ENCODE peak calls at places on chromosomes 3 and 15, in six cellular contexts. I, U, F, N, H and K are unnamed samples.

GRCh38 chr3:181725033-181725775 is 13.5 kb downstream of the SOX2 start:
- DNase-seq in N (no peak), F (no peak), I (no peak), H (no peak), U (no peak), K (no peak)

GRCh38 chr3:186643493-186643892 is 3.3 kb downstream of the FETUB start:
- DNase-seq in F (no peak), H (no peak), I (no peak), N (no peak), U (no peak), K (no peak)

GRCh38 chr3:9311265-9311664 is 51.6 kb upstream of the THUMPD3 start:
- DNase-seq in F (no peak), N (no peak), U (no peak), H (no peak), I (no peak), K (no peak)

GRCh38 chr3:195097331-195098255 is 173.4 kb downstream of the XXYLT1 start:
- DNase-seq in I (no peak), H (no peak), F (no peak), U (no peak), N (no peak), K (no peak)

GRCh38 chr3:183046883-183047282 is 52.4 kb downstream of the MCCC1 start:
- DNase-seq in N (no peak), U (no peak), F (no peak), I (no peak), H (no peak), K (no peak)

GRCh38 chr3:33722626-33723370 is 4.7 kb upstream of the CLASP2 start:
- DNase-seq in F (no peak), U (no peak), H (no peak), I (no peak), N (peak; percentile 17), K (no peak)

GRCh38 chr3:100525753-100526612 is 33.6 kb downstream of the TMEM45A start:
- DNase-seq in N (peak; percentile 94), U (no peak), H (peak; percentile 89), F (no peak), I (no peak), K (no peak)

GRCh38 chr3:13667330-13667729 is 118.4 kb downstream of the FBLN2 start:
- DNase-seq in F (no peak), N (no peak), H (no peak), I (no peak), U (no peak), K (no peak)

GRCh38 chr15:58243083-58243482 is 104.9 kb downstream of the AQP9 start:
- DNase-seq in N (no peak), F (no peak), H (no peak), U (no peak), I (no peak), K (no peak)

GRCh38 chr15:77871838-77872371 is 205.6 kb downstream of the TBC1D2B start:
- DNase-seq in I (no peak), N (peak; percentile 15), F (no peak), U (no peak), H (no peak), K (no peak)

GRCh38 chr3:9976736-9977709 is 9.6 kb downstream of the EMC3 start:
- DNase-seq in F (no peak), H (peak; percentile 96), U (no peak), N (peak; percentile 73), I (peak; percentile 95), K (no peak)

GRCh38 chr3:197573048-197573767 is 17.4 kb upstream of the BDH1 start:
- DNase-seq in F (no peak), I (no peak), U (no peak), H (no peak), N (no peak), K (no peak)

GRCh38 chr3:71662553-71662952 is 62.6 kb downstream of the EIF4E3 start:
- DNase-seq in F (no peak), I (peak; percentile 53), H (no peak), U (no peak), N (no peak), K (no peak)

GRCh38 chr15:34014556-34014955 is 24.4 kb downstream of the AVEN start:
- DNase-seq in I (no peak), U (no peak), F (no peak), H (no peak), N (no peak), K (no peak)

GRCh38 chr15:92610101-92610520 is 45.5 kb downstream of the FAM174B start:
- DNase-seq in N (no peak), F (no peak), H (no peak), U (no peak), I (no peak), K (no peak)

GRCh38 chr3:43647331-43648166 is 25.7 kb upstream of the ANO10 start:
- DNase-seq in U (no peak), N (no peak), F (no peak), H (no peak), I (no peak), K (no peak)

GRCh38 chr15:63054281-63054683 is 11.7 kb downstream of the TPM1 start:
- DNase-seq in N (no peak), U (no peak), H (no peak), F (no peak), I (no peak), K (no peak)

GRCh38 chr3:145735631-145736030 is 425.4 kb downstream of the PLOD2 start:
- DNase-seq in I (no peak), U (no peak), H (no peak), F (no peak), N (no peak), K (no peak)

GRCh38 chr3:182618085-182618732 is 175.1 kb upstream of the ATP11B start:
- DNase-seq in U (no peak), N (peak; percentile 67), H (no peak), I (no peak), F (no peak), K (no peak)

GRCh38 chr15:61403884-61404283 is 174.8 kb upstream of the RORA start:
- DNase-seq in H (no peak), N (no peak), U (no peak), F (no peak), I (no peak), K (no peak)

GRCh38 chr15:22806156-22806555 is 19.7 kb downstream of the NIPA1 start:
- DNase-seq in U (no peak), I (no peak), F (no peak), H (no peak), N (peak; percentile 67), K (no peak)

GRCh38 chr3:125052671-125053303 is 3.0 kb downstream of the HEG1 start:
- DNase-seq in U (no peak), I (no peak), F (no peak), H (peak; percentile 95), N (peak; percentile 15), K (no peak)

GRCh38 chr3:45596290-45596791 is 1.8 kb downstream of the LIMD1 start:
- DNase-seq in N (no peak), I (no peak), F (no peak), U (no peak), H (no peak), K (no peak)

GRCh38 chr15:29945943-29946591 is 123.8 kb upstream of the TJP1 start:
- DNase-seq in H (peak; percentile 39), F (no peak), I (no peak), N (no peak), U (no peak), K (no peak)

GRCh38 chr3:110237091-110237615 is 834.5 kb upstream of the NECTIN3 start:
- DNase-seq in F (no peak), U (no peak), N (no peak), I (no peak), H (no peak), K (no peak)

GRCh38 chr3:2837893-2838292 is 272.3 kb downstream of the IL5RA start:
- DNase-seq in I (no peak), U (no peak), H (no peak), N (no peak), F (no peak), K (no peak)

GRCh38 chr3:13932578-13933295 is 52.9 kb upstream of the WNT7A start:
- DNase-seq in F (no peak), I (no peak), N (no peak), U (peak; percentile 26), H (no peak), K (no peak)

GRCh38 chr15:83920115-83920514 is 266.2 kb downstream of the ADAMTSL3 start:
- DNase-seq in U (no peak), N (no peak), H (no peak), I (no peak), F (no peak), K (no peak)

GRCh38 chr15:72554471-72555425 is 80.6 kb downstream of the ARIH1 start:
- DNase-seq in N (no peak), F (peak; percentile 6), I (no peak), H (no peak), U (no peak), K (no peak)

GRCh38 chr3:45881031-45882022 is 5.0 kb upstream of the CCR9 start:
- DNase-seq in F (no peak), U (no peak), I (no peak), N (no peak), H (no peak), K (no peak)

GRCh38 chr15:73941044-73941443 is 14.8 kb downstream of the LOXL1 start:
- DNase-seq in U (no peak), N (no peak), F (no peak), H (peak; percentile 86), I (no peak), K (no peak)

GRCh38 chr3:26281284-26281977 is 341.1 kb upstream of the LRRC3B start:
- DNase-seq in F (no peak), I (no peak), N (no peak), H (no peak), U (no peak), K (no peak)